ENCODE peak calls at places on chromosomes 13 and 19, in ten cellular contexts. G is stimulated activated naive CD8-positive, alpha-beta T cell treated with anti-CD3 and anti-CD28 coated beads, Interleukin-15, Interleukin-2, amounts not matched to agents 100 U/mL and 50 U/mL, for 24 hours; Y is activated CD4-positive, alpha-beta T cell treated with anti-CD3 and anti-CD28 coated beads, Interleukin-2, amount 10 ng/mL, durations not matched to agents 24 days and 14 days; E is Calu3; A is AG04450; F is thyroid gland; P is CD4-positive, alpha-beta memory T cell; B is activated CD4-positive, alpha-beta memory T cell treated with anti-CD3 and anti-CD28 coated beads, Interleukin-2, amount 10 ng/mL, durations not matched to agents 7 days and 5 days; V is ELF-1; N is tibial nerve. J is an unnamed sample.

GRCh38 chr19:6056801-6057650 is 53.3 kb downstream of the RFX2 start:
- DNase-seq in G (peak), A (peak), B (no peak), Y (no peak), P (peak), V (peak), N (no peak), E (peak), F (peak), J (peak)

GRCh38 chr19:7731218-7731595 is 703 bp downstream of the CLEC4G start:
- DNase-seq in A (no peak), N (no peak), P (no peak), G (no peak), E (no peak), Y (no peak), B (no peak), F (no peak), V (no peak), J (no peak)

GRCh38 chr13:74025369-74025768 is 108.8 kb downstream of the KLF12 start:
- DNase-seq in N (no peak), Y (no peak), B (no peak), G (no peak), A (no peak), E (no peak), V (no peak), P (no peak), F (no peak), J (no peak)

GRCh38 chr13:50731400-50731799 is 112.1 kb downstream of the DLEU7 start:
- DNase-seq in P (no peak), F (peak), V (no peak), Y (no peak), B (no peak), N (no peak), G (no peak), E (no peak), A (no peak), J (peak)

GRCh38 chr13:112783135-112783945 is 93.5 kb downstream of the ATP11A start:
- DNase-seq in E (no peak), A (peak), G (no peak), Y (no peak), F (peak), B (no peak), V (no peak), P (no peak), N (no peak), J (peak)

GRCh38 chr13:34620073-34620858 is 321.8 kb upstream of the NBEA start:
- DNase-seq in N (no peak), E (no peak), G (no peak), A (no peak), P (no peak), Y (no peak), B (no peak), V (no peak), F (no peak), J (no peak)

GRCh38 chr19:49395581-49396407 is 7.7 kb downstream of the KASH5 start:
- DNase-seq in F (no peak), G (no peak), P (no peak), B (no peak), A (no peak), V (no peak), E (no peak), Y (no peak), N (no peak), J (no peak)

GRCh38 chr13:69935043-69935442 is 172.6 kb upstream of the ATXN8OS start:
- DNase-seq in F (no peak), Y (no peak), E (no peak), G (no peak), A (no peak), V (no peak), N (no peak), P (no peak), B (no peak), J (no peak)

GRCh38 chr13:42270857-42271215 is 1.1 kb upstream of the AKAP11 start:
- DNase-seq in V (no peak), B (no peak), G (no peak), P (no peak), A (no peak), E (no peak), F (no peak), Y (no peak), N (no peak), J (no peak)

GRCh38 chr13:105090244-105090643 is 1445.2 kb downstream of the EFNB2 start:
- DNase-seq in B (no peak), G (no peak), F (no peak), V (no peak), E (no peak), A (no peak), N (no peak), Y (no peak), P (no peak), J (no peak)

GRCh38 chr13:27921421-27921960 is 1.7 kb downstream of the PDX1 start:
- DNase-seq in G (peak), F (no peak), A (no peak), E (no peak), P (no peak), V (peak), B (no peak), Y (no peak), N (no peak), J (no peak)

GRCh38 chr13:73936001-73936400 is 198.2 kb downstream of the KLF12 start:
- DNase-seq in Y (no peak), P (no peak), N (no peak), B (no peak), G (no peak), F (no peak), V (no peak), E (no peak), A (no peak), J (no peak)

GRCh38 chr13:34044660-34045080 is 226.7 kb downstream of the RFC3 start:
- DNase-seq in Y (no peak), N (no peak), F (no peak), G (no peak), V (no peak), P (no peak), E (peak), B (no peak), A (peak), J (peak)

GRCh38 chr13:27006519-27007161 is 165.0 kb downstream of the USP12 start:
- DNase-seq in G (no peak), E (peak), N (no peak), B (peak), F (peak), V (peak), A (no peak), P (no peak), Y (no peak), J (peak)

GRCh38 chr13:27854606-27855005 is 62.3 kb downstream of the GSX1 start:
- DNase-seq in A (no peak), V (no peak), B (no peak), N (no peak), E (no peak), P (no peak), Y (no peak), F (no peak), G (no peak), J (no peak)

GRCh38 chr13:101490400-101491015 is 38.0 kb downstream of the ITGBL1 start:
- DNase-seq in P (no peak), N (no peak), A (no peak), B (no peak), F (no peak), V (no peak), G (no peak), Y (no peak), E (no peak), J (no peak)

GRCh38 chr19:3176715-3177501 is 1.7 kb upstream of the S1PR4 start:
- DNase-seq in G (peak), F (peak), A (no peak), E (peak), P (peak), B (peak), Y (peak), V (no peak), N (no peak), J (peak)

GRCh38 chr19:47063874-47064273 is 15.4 kb upstream of the TMEM160 start:
- DNase-seq in B (no peak), P (no peak), E (no peak), V (peak), G (no peak), Y (no peak), N (no peak), A (no peak), F (no peak), J (no peak)

GRCh38 chr19:30898353-30899103 is 450.7 kb downstream of the TSHZ3 start:
- DNase-seq in B (no peak), E (no peak), P (no peak), G (no peak), Y (no peak), N (no peak), F (peak), A (no peak), V (peak), J (no peak)

GRCh38 chr19:38685666-38686529 is 38.4 kb downstream of the ACTN4 start:
- DNase-seq in F (peak), N (no peak), V (peak), B (peak), P (peak), Y (peak), G (no peak), A (no peak), E (peak), J (peak)

GRCh38 chr13:114143806-114144605 is 11.6 kb upstream of the RASA3 start:
- DNase-seq in B (peak), P (peak), G (peak), Y (peak), V (peak), A (no peak), F (no peak), N (no peak), E (no peak), J (no peak)

GRCh38 chr13:110409581-110409992 is 102.5 kb downstream of the COL4A2 start:
- DNase-seq in B (no peak), E (no peak), G (no peak), Y (no peak), A (no peak), P (no peak), N (no peak), F (no peak), V (no peak), J (peak)

GRCh38 chr13:24668955-24669354 is 11.3 kb upstream of the ATP12A start:
- DNase-seq in N (no peak), P (no peak), B (no peak), V (no peak), G (no peak), F (no peak), E (peak), A (no peak), Y (no peak), J (no peak)

GRCh38 chr13:51818771-51819511 is 15.0 kb upstream of the DHRS12 start:
- DNase-seq in F (no peak), P (peak), G (peak), Y (peak), A (peak), B (no peak), E (no peak), N (no peak), V (no peak), J (peak)

GRCh38 chr19:49497047-49497789 is 984 bp downstream of the RPS11 start:
- DNase-seq in B (peak), F (peak), P (peak), G (peak), E (peak), Y (peak), N (peak), A (no peak), V (peak), J (peak)